ENCODE peak calls at places on chromosome 14, in four cellular contexts. I, A, X and J are unnamed samples.

GRCh38 chr14:77861201-77861600 is 61.3 kb downstream of the ADCK1 start:
- DNase-seq in I (no peak), A (no peak), X (no peak), J (no peak)

GRCh38 chr14:31243860-31244259 is 36.3 kb upstream of the HECTD1 start:
- DNase-seq in I (no peak), A (no peak), X (no peak), J (no peak)

GRCh38 chr14:44988694-44989093 is 26.7 kb downstream of the TOGARAM1 start:
- DNase-seq in I (no peak), A (no peak), X (peak), J (peak)

GRCh38 chr14:48373993-48374392 is 698.6 kb upstream of the MDGA2 start:
- DNase-seq in I (no peak), A (no peak), X (no peak), J (no peak)

GRCh38 chr14:21066882-21067502 is 3.1 kb upstream of the ARHGEF40 start:
- DNase-seq in I (no peak), A (no peak), X (no peak), J (peak)

GRCh38 chr14:101410126-101410525 is 151.2 kb upstream of the DIO3 start:
- DNase-seq in I (no peak), A (no peak), X (no peak), J (peak)

GRCh38 chr14:87049886-87050820 is 942.8 kb downstream of the GALC start:
- DNase-seq in I (no peak), A (no peak), X (peak), J (peak)

GRCh38 chr14:61227893-61228591 is 53.1 kb downstream of the TMEM30B start:
- DNase-seq in I (no peak), A (no peak), X (no peak), J (no peak)

GRCh38 chr14:59419383-59419782 is 45.8 kb downstream of the GPR135 start:
- DNase-seq in I (no peak), A (no peak), X (no peak), J (no peak)

GRCh38 chr14:30210630-30211029 is 283.0 kb upstream of the PRKD1 start:
- DNase-seq in I (no peak), A (no peak), X (no peak), J (no peak)

GRCh38 chr14:104706733-104707628 is 17.0 kb upstream of the ADSS1 start:
- DNase-seq in I (no peak), A (no peak), X (no peak), J (no peak)

GRCh38 chr14:99853206-99853605 is 60.0 kb downstream of the EML1 start:
- DNase-seq in I (no peak), A (no peak), X (no peak), J (no peak)

GRCh38 chr14:64841121-64841611 is 38.5 kb downstream of the SPTB start:
- DNase-seq in I (no peak), A (no peak), X (no peak), J (no peak)

GRCh38 chr14:59160492-59160891 is 28.0 kb upstream of the DAAM1 start:
- DNase-seq in I (no peak), A (no peak), X (no peak), J (no peak)

GRCh38 chr14:106318700-106319099 is 792.3 kb downstream of the TMEM121 start:
- DNase-seq in I (peak), A (no peak), X (no peak), J (peak)

GRCh38 chr14:86774916-86775315 is 1218.1 kb downstream of the GALC start:
- DNase-seq in I (no peak), A (no peak), X (no peak), J (no peak)